ENCODE peak calls at places on chromosomes 2 and 18, in five cellular contexts. One of them, this sample, is unnamed.

GRCh38 chr2:48829036-48829435 is 73.5 kb upstream of the LHCGR start:
- DNase-seq in dermis blood vessel endothelial cell: no peak
- DNase-seq in NCI-H1048: no peak
- DNase-seq in GM12878: no peak
- DNase-seq in NCI-H1694: no peak
- DNase-seq in this sample: no peak

GRCh38 chr2:214960677-214961076 is 151.2 kb upstream of the BARD1 start:
- DNase-seq in dermis blood vessel endothelial cell: no peak
- DNase-seq in GM12878: no peak
- DNase-seq in NCI-H1048: peak
- DNase-seq in NCI-H1694: peak
- DNase-seq in this sample: no peak

GRCh38 chr18:8701546-8702118 is 3.7 kb upstream of the MTCL1 start:
- DNase-seq in NCI-H1048: no peak
- DNase-seq in NCI-H1694: no peak
- DNase-seq in dermis blood vessel endothelial cell: peak
- DNase-seq in GM12878: no peak
- DNase-seq in this sample: no peak

GRCh38 chr18:2997846-2998599 is 14.9 kb downstream of the LPIN2 start:
- DNase-seq in NCI-H1048: no peak
- DNase-seq in dermis blood vessel endothelial cell: no peak
- DNase-seq in NCI-H1694: no peak
- DNase-seq in GM12878: no peak
- DNase-seq in this sample: no peak

GRCh38 chr2:40341198-40341597 is 110.7 kb downstream of the SLC8A1 start:
- DNase-seq in dermis blood vessel endothelial cell: no peak
- DNase-seq in NCI-H1694: no peak
- DNase-seq in GM12878: no peak
- DNase-seq in NCI-H1048: no peak
- DNase-seq in this sample: no peak

GRCh38 chr2:136319651-136320050 is 201.7 kb upstream of the CXCR4 start:
- DNase-seq in GM12878: no peak
- DNase-seq in dermis blood vessel endothelial cell: no peak
- DNase-seq in NCI-H1694: no peak
- DNase-seq in NCI-H1048: no peak
- DNase-seq in this sample: no peak

GRCh38 chr18:44548291-44549221 is 132.1 kb upstream of the SETBP1 start:
- DNase-seq in NCI-H1694: no peak
- DNase-seq in GM12878: no peak
- DNase-seq in NCI-H1048: no peak
- DNase-seq in dermis blood vessel endothelial cell: no peak
- DNase-seq in this sample: peak

GRCh38 chr2:33706410-33706809 is 107.3 kb upstream of the FAM98A start:
- DNase-seq in GM12878: peak
- DNase-seq in NCI-H1694: no peak
- DNase-seq in dermis blood vessel endothelial cell: peak
- DNase-seq in NCI-H1048: no peak
- DNase-seq in this sample: no peak

GRCh38 chr18:58284699-58285490 is 240.9 kb downstream of the NEDD4L start:
- DNase-seq in NCI-H1048: no peak
- DNase-seq in GM12878: no peak
- DNase-seq in dermis blood vessel endothelial cell: no peak
- DNase-seq in NCI-H1694: no peak
- DNase-seq in this sample: no peak

GRCh38 chr2:27086722-27087446 is at the start of gene KHK:
- DNase-seq in GM12878: no peak
- DNase-seq in NCI-H1694: no peak
- DNase-seq in dermis blood vessel endothelial cell: peak
- DNase-seq in NCI-H1048: no peak
- DNase-seq in this sample: no peak

This sample was measured in endothelial cell of umbilical vein.